ENCODE peak calls at places on chromosomes 6 and 20, in four cellular contexts. L is H9, O is fibroblast of lung, U is HCT116. T is an unnamed sample.

GRCh38 chr6:88220493-88220892 is 54.3 kb upstream of the CNR1 start:
- DNase-seq in U (no peak), L (no peak), O (peak; percentile 9), T (no peak)

GRCh38 chr20:41055679-41056078 is 27.1 kb downstream of the TOP1 start:
- DNase-seq in O (no peak), L (no peak), U (no peak), T (no peak)

GRCh38 chr6:16821834-16822264 is 60.6 kb upstream of the ATXN1 start:
- DNase-seq in L (no peak), O (no peak), U (no peak), T (no peak)

GRCh38 chr20:4666001-4666470 is 55.7 kb upstream of the PRND start:
- DNase-seq in U (no peak), L (no peak), O (peak; percentile 80), T (peak; percentile 27)

GRCh38 chr6:116251568-116252384 is 2.1 kb downstream of the TSPYL4 start:
- DNase-seq in U (no peak), O (peak; percentile 88), L (peak; percentile 39), T (no peak)

GRCh38 chr20:10201321-10201870 is 17.2 kb upstream of the SNAP25 start:
- DNase-seq in O (peak; percentile 61), L (no peak), U (no peak), T (no peak)

GRCh38 chr6:150977276-150977675 is 111.8 kb downstream of the MTHFD1L start:
- DNase-seq in U (no peak), L (no peak), O (no peak), T (no peak)

GRCh38 chr6:169956580-169956979 is 205.2 kb downstream of the ERMARD start:
- DNase-seq in O (no peak), U (no peak), L (no peak), T (no peak)

GRCh38 chr6:53671111-53671510 is 5.6 kb upstream of the KLHL31 start:
- DNase-seq in O (peak; percentile 84), U (no peak), L (no peak), T (no peak)

GRCh38 chr6:169205176-169206160 is 48.2 kb downstream of the THBS2 start:
- DNase-seq in O (peak; percentile 89), U (no peak), L (no peak), T (no peak)

GRCh38 chr20:30168800-30169138 is 1088.7 kb upstream of the DEFB115 start:
- DNase-seq in L (no peak), O (no peak), U (no peak), T (no peak)

GRCh38 chr6:38603966-38604365 is 35.8 kb downstream of the BTBD9 start:
- DNase-seq in O (peak; percentile 59), L (no peak), U (no peak), T (no peak)

GRCh38 chr6:71737953-71738352 is 148.4 kb upstream of the RIMS1 start:
- DNase-seq in L (no peak), O (no peak), U (no peak), T (no peak)

GRCh38 chr20:22285555-22285954 is 298.8 kb downstream of the FOXA2 start:
- DNase-seq in U (no peak), L (no peak), O (no peak), T (no peak)

GRCh38 chr6:112109267-112109666 is 21.9 kb downstream of the FAM229B start:
- DNase-seq in U (no peak), O (no peak), L (no peak), T (no peak)

GRCh38 chr6:117264487-117265424 is 602 bp upstream of the VGLL2 start:
- DNase-seq in O (peak; percentile 12), L (peak; percentile 39), U (no peak), T (no peak)

GRCh38 chr20:40521962-40522361 is 167.1 kb downstream of the MAFB start:
- DNase-seq in U (no peak), L (no peak), O (no peak), T (no peak)

DNA sequence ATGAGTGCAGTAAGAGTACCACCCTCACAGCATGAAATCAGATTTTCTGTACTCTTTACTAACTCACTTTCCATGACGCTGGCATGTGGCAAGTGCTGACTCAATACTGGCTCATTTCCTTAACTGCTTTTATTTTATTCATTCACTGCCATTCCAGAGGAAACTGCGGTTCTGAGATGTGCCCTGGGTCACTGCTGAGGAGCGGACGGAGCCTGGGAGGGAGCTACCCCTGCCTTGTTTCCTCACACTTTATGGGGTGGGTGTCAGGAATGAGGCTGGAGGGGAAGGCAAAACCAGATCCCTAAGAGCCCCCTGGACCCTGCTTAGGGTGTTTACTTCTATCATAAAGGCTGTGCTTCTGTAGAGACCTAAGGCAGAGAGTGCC is 14.4 kb downstream of the NT5E start:
- DNase-seq in O (peak; percentile 99), L (no peak), U (peak; percentile 97), T (peak; percentile 85)
- H3K27me3 ChIP-seq in O (no peaks in the 10 kb centered on the region), L (no peaks in the 10 kb centered on the region), U (no peaks in the 10 kb centered on the region), T (no peaks in the 10 kb centered on the region)

DNA sequence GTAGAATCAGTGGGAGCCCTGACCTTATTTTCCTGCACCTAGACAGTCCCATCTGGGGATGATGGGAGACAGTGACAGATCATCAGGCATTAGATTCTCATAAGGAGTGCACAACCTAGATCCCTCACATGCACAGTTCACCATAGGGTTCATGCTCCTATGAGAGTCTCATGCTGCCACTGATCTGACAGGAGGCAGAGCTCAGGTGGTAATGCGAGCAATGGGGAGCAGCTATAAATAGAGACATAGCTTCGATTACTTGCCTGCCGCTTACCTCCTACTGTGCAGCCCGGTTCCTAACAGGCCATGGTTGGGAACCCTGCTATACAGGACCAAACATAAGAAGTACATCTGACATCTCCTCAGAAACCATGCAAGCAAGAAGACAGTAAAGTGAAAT is 31.5 kb upstream of the ASF1A start:
- DNase-seq in O (no peak), L (no peak), U (no peak), T (no peak)
- H3K79me2 ChIP-seq in O (no peaks in the 10 kb centered on the region), L (no peaks in the 10 kb centered on the region), U (peaks cover 9% of the 10 kb centered on the region), T (no peaks in the 10 kb centered on the region)

DNA sequence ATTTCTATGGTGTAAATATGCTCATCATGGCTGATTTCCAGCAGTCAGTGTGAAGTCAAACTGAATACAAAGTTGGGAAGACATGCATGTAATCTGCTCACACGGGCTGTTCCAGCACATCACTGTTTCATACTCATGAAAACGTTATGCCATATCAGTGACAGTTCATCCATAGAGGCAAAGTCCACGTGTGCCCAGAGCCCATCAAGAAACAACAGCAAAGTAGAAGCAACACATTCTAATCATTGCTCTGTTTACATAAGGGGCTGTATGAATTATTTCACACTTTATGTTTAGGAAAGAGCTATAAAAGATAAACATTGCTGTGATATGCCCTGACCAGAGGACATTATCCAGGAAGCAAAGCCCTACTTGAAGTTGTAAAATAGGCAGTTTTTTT is 157.0 kb upstream of the ENPP5 start:
- DNase-seq in O (no peak), U (no peak), L (no peak), T (no peak)
- TF ChIP-seq CTCF in O (no peak), U (no peak), L (no peak), T (no peak)

GRCh38 chr6:149921361-149921760 is 1.6 kb downstream of the RAET1G start:
- DNase-seq in O (no peak), U (no peak), L (no peak), T (no peak)
- H3K27me3 ChIP-seq in O (no peaks in the 10 kb centered on the region), U (no peaks in the 10 kb centered on the region), L (peaks cover 47% of the 10 kb centered on the region), T (no peaks in the 10 kb centered on the region)